ENCODE peak calls at places on chromosomes 1 and 21, in five cellular contexts. T is body of pancreas, C is coronary artery, S is skeletal muscle cell, O is heart left ventricle. U is an unnamed sample.

GRCh38 chr1:160432371-160432786 is 32.0 kb downstream of the VANGL2 start:
- DNase-seq in O (no peak), C (no peak), T (no peak), S (no peak), U (no peak)

GRCh38 chr1:246317291-246317690 is 189.8 kb downstream of the SMYD3 start:
- DNase-seq in T (no peak), C (no peak), S (no peak), O (no peak), U (no peak)

GRCh38 chr21:32336711-32337110 is 38.1 kb downstream of the MRAP start:
- DNase-seq in C (no peak), S (no peak), T (no peak), O (no peak), U (no peak)

GRCh38 chr1:84884671-84885389 is 8.2 kb downstream of the LPAR3 start:
- DNase-seq in O (no peak), S (no peak), C (no peak), T (no peak), U (no peak)

GRCh38 chr1:43650306-43650941 is 475 bp downstream of the KDM4A start:
- DNase-seq in C (peak), T (peak), O (peak), S (peak), U (peak)

GRCh38 chr21:45721656-45722055 is 78.1 kb downstream of the PCBP3 start:
- DNase-seq in S (no peak), T (no peak), C (no peak), O (no peak), U (no peak)

GRCh38 chr1:246932366-246932700 is 585 bp upstream of the AHCTF1 start:
- DNase-seq in T (no peak), C (no peak), O (no peak), S (no peak), U (no peak)

GRCh38 chr1:33257759-33258712 is 1.7 kb downstream of the ZNF362 start:
- DNase-seq in T (peak), C (no peak), S (no peak), O (no peak), U (no peak)

GRCh38 chr1:53115403-53116306 is 26.8 kb downstream of the SLC1A7 start:
- DNase-seq in C (no peak), T (peak), O (no peak), S (no peak), U (no peak)

GRCh38 chr1:149848811-149849210 is 50.6 kb upstream of the BOLA1 start:
- DNase-seq in C (no peak), S (no peak), T (no peak), O (no peak), U (peak)

GRCh38 chr1:93906480-93906879 is 2.8 kb downstream of the GCLM start:
- DNase-seq in O (no peak), S (no peak), T (no peak), C (no peak), U (no peak)

GRCh38 chr1:93905051-93905450 is 4.2 kb downstream of the GCLM start:
- DNase-seq in S (no peak), C (no peak), T (no peak), O (no peak), U (no peak)

GRCh38 chr1:93904228-93904627 is 5.0 kb downstream of the GCLM start:
- DNase-seq in C (no peak), O (no peak), S (no peak), T (no peak), U (no peak)

GRCh38 chr1:93907718-93908117 is 1.5 kb downstream of the GCLM start:
- DNase-seq in C (no peak), S (peak), O (peak), T (peak), U (no peak)

GRCh38 chr1:93905734-93906133 is 3.5 kb downstream of the GCLM start:
- DNase-seq in T (no peak), O (no peak), C (no peak), S (peak), U (no peak)
- H3K4me3 ChIP-seq in T (no peak), O (no peak), C (no peak), S (no peak), U (no peak)

GRCh38 chr1:19480282-19480681 is 5.1 kb downstream of the CAPZB start:
- DNase-seq in C (no peak), O (no peak), T (no peak), S (no peak), U (no peak)

GRCh38 chr1:19479351-19480120 is 5.8 kb downstream of the CAPZB start:
- DNase-seq in O (no peak), C (no peak), S (no peak), T (no peak), U (no peak)

GRCh38 chr1:19483261-19483660 is 2.1 kb downstream of the CAPZB start:
- DNase-seq in C (no peak), S (no peak), T (no peak), O (no peak), U (no peak)

GRCh38 chr1:19483691-19484090 is 1.6 kb downstream of the CAPZB start:
- DNase-seq in O (no peak), C (no peak), T (no peak), S (no peak), U (no peak)

DNA sequence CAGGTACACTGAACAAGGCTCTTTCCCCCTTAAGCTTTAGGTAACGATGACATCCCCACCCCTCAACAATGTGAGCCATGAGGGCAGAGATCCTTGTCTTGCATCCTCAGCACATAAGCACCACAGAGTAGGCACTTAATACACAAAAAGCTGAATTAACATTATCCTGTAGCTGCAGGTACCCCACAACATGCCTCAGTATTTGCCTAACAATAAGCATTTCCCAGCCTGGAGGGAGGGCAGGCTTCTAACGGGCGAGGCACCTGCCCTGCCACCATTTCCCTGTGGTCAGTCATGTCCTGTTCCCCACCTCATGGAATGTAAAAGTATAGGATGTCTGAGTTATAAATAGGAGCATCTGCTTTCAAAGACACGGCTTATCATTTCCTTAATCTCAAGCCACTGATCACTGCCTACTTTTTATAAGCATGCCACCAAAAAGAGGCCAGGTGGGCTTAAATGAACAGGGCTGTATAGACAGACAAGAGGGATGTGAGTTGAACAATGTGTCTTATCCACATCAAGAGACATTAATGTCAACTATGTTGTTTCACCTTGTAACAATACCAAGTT is 3.4 kb downstream of the CAPZB start:
- DNase-seq in O (no peak), C (no peak), T (no peak), S (no peak), U (no peak)
- H3K4me3 ChIP-seq in O (no peak), C (peak), T (no peak), S (no peak), U (no peak)

DNA sequence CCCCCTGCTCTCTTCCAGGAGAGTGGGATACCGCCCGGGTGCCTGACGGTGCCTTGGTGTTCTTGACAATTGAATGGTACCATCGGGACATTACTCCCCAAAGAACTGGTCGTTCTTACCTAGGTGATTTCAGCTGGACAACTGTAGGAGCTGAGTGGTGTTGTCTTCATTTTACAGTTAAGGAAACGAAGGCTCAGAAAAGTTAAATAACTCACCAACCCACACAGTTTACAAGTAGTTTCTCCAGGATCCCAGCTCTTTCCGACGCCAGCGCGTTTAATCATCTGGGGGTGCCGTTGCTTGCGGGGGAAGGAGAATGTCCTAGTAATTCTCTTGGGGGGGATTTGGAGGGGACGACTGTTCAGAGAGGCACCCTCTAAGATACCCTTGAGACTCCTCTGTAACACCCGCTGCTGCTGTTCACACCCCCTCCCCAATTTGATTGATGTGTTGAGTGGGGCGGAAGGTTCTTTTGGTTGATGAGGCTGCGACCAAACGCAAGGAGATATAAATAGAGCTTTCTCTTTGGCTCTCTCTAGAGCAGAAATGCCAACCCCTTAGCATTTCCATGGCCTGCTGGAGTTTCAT is 1.8 kb downstream of the PIK3CD start:
- DNase-seq in C (no peak), O (no peak), S (no peak), T (no peak), U (no peak)
- H3K4me3 ChIP-seq in C (peak), O (no peak), S (no peak), T (no peak), U (peak)

GRCh38 chr21:28761709-28762356 is 230.8 kb downstream of the LTN1 start:
- DNase-seq in T (no peak), O (no peak), C (no peak), S (peak), U (no peak)

GRCh38 chr21:28754862-28755261 is 237.8 kb downstream of the LTN1 start:
- DNase-seq in O (no peak), C (no peak), T (no peak), S (no peak), U (no peak)

GRCh38 chr21:28762357-28762735 is 230.3 kb downstream of the LTN1 start:
- DNase-seq in S (no peak), C (no peak), T (no peak), O (no peak), U (no peak)

GRCh38 chr21:28758042-28758882 is 234.4 kb downstream of the LTN1 start:
- DNase-seq in O (no peak), T (no peak), S (no peak), C (no peak), U (no peak)

GRCh38 chr21:28758883-28759242 is 233.8 kb downstream of the LTN1 start:
- DNase-seq in O (no peak), S (no peak), T (no peak), C (no peak), U (no peak)
- H3K4me3 ChIP-seq in O (no peak), S (no peak), T (no peak), C (no peak), U (no peak)

DNA sequence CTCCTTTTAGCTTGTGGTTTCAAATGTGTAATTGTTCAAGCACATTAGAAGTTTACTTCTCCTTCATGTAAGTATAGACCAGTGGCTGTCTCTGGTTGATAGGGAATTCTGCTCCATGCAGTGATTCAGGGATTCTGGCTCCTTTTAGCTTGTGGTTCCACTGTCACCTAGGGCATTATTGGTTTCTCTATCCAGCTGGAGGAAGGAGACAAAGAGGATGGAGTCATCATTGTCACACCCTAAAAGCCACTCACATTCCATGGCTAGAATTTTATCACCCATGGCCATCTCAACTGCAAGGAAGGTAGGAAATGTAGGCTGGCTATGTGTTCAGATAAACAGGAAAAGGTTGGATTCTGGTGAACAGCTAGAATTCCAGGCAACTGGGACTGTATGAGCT is 131.2 kb downstream of the URB2 start:
- DNase-seq in S (no peak), O (no peak), C (no peak), T (no peak), U (no peak)
- H3K4me3 ChIP-seq in S (no peak), O (no peak), C (no peak), T (no peak), U (no peak)

GRCh38 chr1:223711838-223712183 is 528 bp upstream of the CAPN2 start:
- DNase-seq in O (no peak), S (no peak), C (no peak), T (peak), U (no peak)

GRCh38 chr1:223712856-223713494 is 636 bp downstream of the CAPN2 start:
- DNase-seq in O (peak), T (peak), C (no peak), S (no peak), U (no peak)

GRCh38 chr1:223713546-223714420 is 1.4 kb downstream of the CAPN2 start:
- DNase-seq in T (no peak), S (no peak), O (no peak), C (no peak), U (no peak)

GRCh38 chr1:223711173-223711572 is 1.2 kb upstream of the CAPN2 start:
- DNase-seq in O (no peak), S (no peak), T (no peak), C (no peak), U (no peak)

DNA sequence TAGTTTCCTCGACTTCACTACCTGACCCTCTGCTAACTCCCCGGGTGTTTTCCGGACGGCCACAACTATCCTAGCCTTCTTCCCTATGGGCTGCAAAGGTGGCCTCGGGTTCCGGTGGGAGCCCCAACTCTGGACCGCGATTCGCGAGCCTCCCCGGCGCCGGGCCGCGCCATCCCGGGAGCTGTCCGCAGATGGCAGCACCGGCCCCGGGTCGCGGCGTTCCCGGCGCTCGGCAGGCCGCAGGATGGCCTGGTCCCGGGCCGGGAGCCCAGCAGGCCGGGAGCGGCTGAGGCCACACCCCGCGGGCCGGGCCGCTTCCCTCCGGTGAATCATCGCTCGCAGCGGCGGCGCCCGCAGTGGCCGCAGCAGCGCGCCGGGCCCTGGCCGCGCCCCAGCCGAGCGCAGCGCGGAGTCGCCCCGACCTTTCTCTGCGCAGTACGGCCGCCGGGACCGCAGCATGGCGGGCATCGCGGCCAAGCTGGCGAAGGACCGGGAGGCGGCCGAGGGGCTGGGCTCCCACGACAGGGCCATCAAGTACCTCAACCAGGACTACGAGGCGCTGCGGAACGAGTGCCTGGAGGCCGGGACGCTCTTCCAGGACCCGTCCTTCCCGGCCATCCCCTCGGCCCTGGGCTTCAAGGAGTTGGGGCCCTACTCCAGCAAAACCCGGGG is at the start of gene CAPN2:
- DNase-seq in C (peak), O (peak), T (peak), S (no peak), U (peak)
- H3K4me3 ChIP-seq in C (peak), O (peak), T (peak), S (peak), U (peak)